ENCODE peak calls at places on chromosomes 11 and 22, in five cellular contexts. One of them, this sample, is unnamed.

GRCh38 chr11:17185938-17186337 is 21.8 kb downstream of the PIK3C2A start:
- DNase-seq in activated CD8-positive, alpha-beta T cell treated with anti-CD3 and anti-CD28 coated beads for 36 hours: no peak
- DNase-seq in mammary epithelial cell: no peak
- DNase-seq in neural crest cell: no peak
- DNase-seq in A549: no peak
- DNase-seq in this sample: no peak

GRCh38 chr11:118789501-118790356 is 1.2 kb downstream of the DDX6 start:
- DNase-seq in neural crest cell: no peak
- DNase-seq in A549: no peak
- DNase-seq in activated CD8-positive, alpha-beta T cell treated with anti-CD3 and anti-CD28 coated beads for 36 hours: no peak
- DNase-seq in mammary epithelial cell: peak; percentile 26
- DNase-seq in this sample: peak; percentile 56

GRCh38 chr11:18671246-18671645 is 27.3 kb upstream of the TMEM86A start:
- DNase-seq in neural crest cell: no peak
- DNase-seq in A549: no peak
- DNase-seq in activated CD8-positive, alpha-beta T cell treated with anti-CD3 and anti-CD28 coated beads for 36 hours: peak; percentile 55
- DNase-seq in mammary epithelial cell: no peak
- DNase-seq in this sample: no peak

GRCh38 chr11:121530257-121530656 is 77.5 kb upstream of the SORL1-AS1 start:
- DNase-seq in activated CD8-positive, alpha-beta T cell treated with anti-CD3 and anti-CD28 coated beads for 36 hours: no peak
- DNase-seq in A549: no peak
- DNase-seq in mammary epithelial cell: no peak
- DNase-seq in neural crest cell: no peak
- DNase-seq in this sample: no peak

GRCh38 chr11:69918231-69918937 is 99.2 kb upstream of the FGF3 start:
- DNase-seq in A549: no peak
- DNase-seq in activated CD8-positive, alpha-beta T cell treated with anti-CD3 and anti-CD28 coated beads for 36 hours: no peak
- DNase-seq in neural crest cell: no peak
- DNase-seq in mammary epithelial cell: no peak
- DNase-seq in this sample: no peak

GRCh38 chr22:49390954-49391353 is 436.7 kb downstream of the BRD1 start:
- DNase-seq in neural crest cell: no peak
- DNase-seq in mammary epithelial cell: no peak
- DNase-seq in activated CD8-positive, alpha-beta T cell treated with anti-CD3 and anti-CD28 coated beads for 36 hours: no peak
- DNase-seq in A549: no peak
- DNase-seq in this sample: no peak

GRCh38 chr22:48275412-48275811 is 1513.0 kb downstream of the TBC1D22A start:
- DNase-seq in neural crest cell: no peak
- DNase-seq in A549: no peak
- DNase-seq in mammary epithelial cell: no peak
- DNase-seq in activated CD8-positive, alpha-beta T cell treated with anti-CD3 and anti-CD28 coated beads for 36 hours: no peak
- DNase-seq in this sample: no peak

GRCh38 chr22:42873361-42873760 is 16.3 kb upstream of the ARFGAP3 start:
- DNase-seq in activated CD8-positive, alpha-beta T cell treated with anti-CD3 and anti-CD28 coated beads for 36 hours: no peak
- DNase-seq in A549: no peak
- DNase-seq in mammary epithelial cell: peak; percentile 19
- DNase-seq in neural crest cell: no peak
- DNase-seq in this sample: no peak

GRCh38 chr22:31150615-31151014 is 9.4 kb upstream of the RNF185 start:
- DNase-seq in neural crest cell: no peak
- DNase-seq in mammary epithelial cell: no peak
- DNase-seq in activated CD8-positive, alpha-beta T cell treated with anti-CD3 and anti-CD28 coated beads for 36 hours: no peak
- DNase-seq in A549: no peak
- DNase-seq in this sample: no peak

GRCh38 chr11:554824-555499 is 5.6 kb downstream of the LMNTD2 start:
- DNase-seq in A549: peak; percentile 69
- DNase-seq in mammary epithelial cell: peak; percentile 62
- DNase-seq in neural crest cell: peak; percentile 57
- DNase-seq in activated CD8-positive, alpha-beta T cell treated with anti-CD3 and anti-CD28 coated beads for 36 hours: peak; percentile 79
- DNase-seq in this sample: peak; percentile 94

GRCh38 chr11:97325693-97326092 is 935.9 kb downstream of the JRKL start:
- DNase-seq in mammary epithelial cell: no peak
- DNase-seq in neural crest cell: no peak
- DNase-seq in activated CD8-positive, alpha-beta T cell treated with anti-CD3 and anti-CD28 coated beads for 36 hours: no peak
- DNase-seq in A549: no peak
- DNase-seq in this sample: no peak

GRCh38 chr11:121055076-121055475 is 31.2 kb downstream of the TBCEL start:
- DNase-seq in mammary epithelial cell: no peak
- DNase-seq in activated CD8-positive, alpha-beta T cell treated with anti-CD3 and anti-CD28 coated beads for 36 hours: no peak
- DNase-seq in A549: no peak
- DNase-seq in neural crest cell: no peak
- DNase-seq in this sample: no peak

GRCh38 chr11:67301951-67302516 is 1.3 kb upstream of the SSH3 start:
- DNase-seq in activated CD8-positive, alpha-beta T cell treated with anti-CD3 and anti-CD28 coated beads for 36 hours: no peak
- DNase-seq in A549: no peak
- DNase-seq in mammary epithelial cell: no peak
- DNase-seq in neural crest cell: no peak
- DNase-seq in this sample: no peak

GRCh38 chr11:134358853-134359490 is 27.2 kb downstream of the GLB1L2 start:
- DNase-seq in activated CD8-positive, alpha-beta T cell treated with anti-CD3 and anti-CD28 coated beads for 36 hours: no peak
- DNase-seq in neural crest cell: no peak
- DNase-seq in A549: no peak
- DNase-seq in mammary epithelial cell: no peak
- DNase-seq in this sample: no peak

GRCh38 chr11:94800394-94800793 is 32.2 kb downstream of the AMOTL1 start:
- DNase-seq in activated CD8-positive, alpha-beta T cell treated with anti-CD3 and anti-CD28 coated beads for 36 hours: no peak
- DNase-seq in neural crest cell: no peak
- DNase-seq in A549: no peak
- DNase-seq in mammary epithelial cell: no peak
- DNase-seq in this sample: no peak

GRCh38 chr22:32144875-32145274 is 14.2 kb downstream of the C22orf42 start:
- DNase-seq in activated CD8-positive, alpha-beta T cell treated with anti-CD3 and anti-CD28 coated beads for 36 hours: no peak
- DNase-seq in A549: no peak
- DNase-seq in neural crest cell: no peak
- DNase-seq in mammary epithelial cell: no peak
- DNase-seq in this sample: no peak

GRCh38 chr11:134244593-134244992 is 8.6 kb downstream of the THYN1 start:
- DNase-seq in A549: no peak
- DNase-seq in activated CD8-positive, alpha-beta T cell treated with anti-CD3 and anti-CD28 coated beads for 36 hours: no peak
- DNase-seq in mammary epithelial cell: no peak
- DNase-seq in neural crest cell: no peak
- DNase-seq in this sample: peak; percentile 58

GRCh38 chr22:32917577-32918375 is 116.3 kb downstream of the TIMP3 start:
- DNase-seq in neural crest cell: no peak
- DNase-seq in mammary epithelial cell: no peak
- DNase-seq in activated CD8-positive, alpha-beta T cell treated with anti-CD3 and anti-CD28 coated beads for 36 hours: no peak
- DNase-seq in A549: no peak
- DNase-seq in this sample: no peak

GRCh38 chr11:16126361-16126760 is 230.0 kb downstream of the SOX6 start:
- DNase-seq in activated CD8-positive, alpha-beta T cell treated with anti-CD3 and anti-CD28 coated beads for 36 hours: no peak
- DNase-seq in A549: no peak
- DNase-seq in neural crest cell: no peak
- DNase-seq in mammary epithelial cell: peak; percentile 66
- DNase-seq in this sample: no peak

GRCh38 chr11:48018561-48019229 is 38.3 kb downstream of the PTPRJ start:
- DNase-seq in neural crest cell: no peak
- DNase-seq in activated CD8-positive, alpha-beta T cell treated with anti-CD3 and anti-CD28 coated beads for 36 hours: no peak
- DNase-seq in A549: no peak
- DNase-seq in mammary epithelial cell: no peak
- DNase-seq in this sample: no peak

GRCh38 chr22:24772493-24773220 is 1.9 kb downstream of the PIWIL3 start:
- DNase-seq in neural crest cell: no peak
- DNase-seq in A549: peak; percentile 71
- DNase-seq in activated CD8-positive, alpha-beta T cell treated with anti-CD3 and anti-CD28 coated beads for 36 hours: no peak
- DNase-seq in mammary epithelial cell: peak; percentile 25
- DNase-seq in this sample: no peak

GRCh38 chr11:9656864-9657263 is 7.0 kb upstream of the SWAP70 start:
- DNase-seq in activated CD8-positive, alpha-beta T cell treated with anti-CD3 and anti-CD28 coated beads for 36 hours: no peak
- DNase-seq in A549: no peak
- DNase-seq in mammary epithelial cell: no peak
- DNase-seq in neural crest cell: no peak
- DNase-seq in this sample: no peak

GRCh38 chr11:7457211-7457610 is 28.1 kb upstream of the OLFML1 start:
- DNase-seq in mammary epithelial cell: peak; percentile 62
- DNase-seq in neural crest cell: no peak
- DNase-seq in A549: no peak
- DNase-seq in activated CD8-positive, alpha-beta T cell treated with anti-CD3 and anti-CD28 coated beads for 36 hours: no peak
- DNase-seq in this sample: no peak

GRCh38 chr22:24370426-24370825 is 57.0 kb upstream of the ADORA2A start:
- DNase-seq in A549: no peak
- DNase-seq in mammary epithelial cell: peak; percentile 32
- DNase-seq in activated CD8-positive, alpha-beta T cell treated with anti-CD3 and anti-CD28 coated beads for 36 hours: no peak
- DNase-seq in neural crest cell: no peak
- DNase-seq in this sample: no peak

GRCh38 chr11:126764221-126764620 is 236.3 kb downstream of the KIRREL3 start:
- DNase-seq in mammary epithelial cell: no peak
- DNase-seq in A549: no peak
- DNase-seq in neural crest cell: no peak
- DNase-seq in activated CD8-positive, alpha-beta T cell treated with anti-CD3 and anti-CD28 coated beads for 36 hours: no peak
- DNase-seq in this sample: no peak

GRCh38 chr22:43031617-43032016 is 16.7 kb upstream of the PACSIN2 start:
- DNase-seq in neural crest cell: no peak
- DNase-seq in mammary epithelial cell: no peak
- DNase-seq in A549: no peak
- DNase-seq in activated CD8-positive, alpha-beta T cell treated with anti-CD3 and anti-CD28 coated beads for 36 hours: no peak
- DNase-seq in this sample: no peak

GRCh38 chr11:88979641-88980040 is 86.1 kb downstream of the GRM5 start:
- DNase-seq in neural crest cell: no peak
- DNase-seq in activated CD8-positive, alpha-beta T cell treated with anti-CD3 and anti-CD28 coated beads for 36 hours: no peak
- DNase-seq in mammary epithelial cell: peak; percentile 1
- DNase-seq in A549: no peak
- DNase-seq in this sample: no peak

GRCh38 chr22:43931771-43932170 is 8.2 kb downstream of the PNPLA3 start:
- DNase-seq in mammary epithelial cell: no peak
- DNase-seq in A549: no peak
- DNase-seq in activated CD8-positive, alpha-beta T cell treated with anti-CD3 and anti-CD28 coated beads for 36 hours: no peak
- DNase-seq in neural crest cell: no peak
- DNase-seq in this sample: no peak

GRCh38 chr22:42766860-42767259 is 46.2 kb upstream of the A4GALT start:
- DNase-seq in activated CD8-positive, alpha-beta T cell treated with anti-CD3 and anti-CD28 coated beads for 36 hours: no peak
- DNase-seq in neural crest cell: no peak
- DNase-seq in A549: no peak
- DNase-seq in mammary epithelial cell: no peak
- DNase-seq in this sample: no peak

GRCh38 chr11:33376331-33377099 is 119.3 kb downstream of the HIPK3 start:
- DNase-seq in mammary epithelial cell: peak; percentile 33
- DNase-seq in activated CD8-positive, alpha-beta T cell treated with anti-CD3 and anti-CD28 coated beads for 36 hours: no peak
- DNase-seq in neural crest cell: peak; percentile 25
- DNase-seq in A549: no peak
- DNase-seq in this sample: peak; percentile 55

GRCh38 chr22:21605887-21606564 is 23.8 kb downstream of the YDJC start:
- DNase-seq in mammary epithelial cell: no peak
- DNase-seq in A549: no peak
- DNase-seq in activated CD8-positive, alpha-beta T cell treated with anti-CD3 and anti-CD28 coated beads for 36 hours: no peak
- DNase-seq in neural crest cell: no peak
- DNase-seq in this sample: no peak

GRCh38 chr11:117479372-117479771 is 151.7 kb downstream of the CEP164 start:
- DNase-seq in activated CD8-positive, alpha-beta T cell treated with anti-CD3 and anti-CD28 coated beads for 36 hours: peak; percentile 29
- DNase-seq in A549: no peak
- DNase-seq in neural crest cell: no peak
- DNase-seq in mammary epithelial cell: no peak
- DNase-seq in this sample: peak; percentile 58
- TF ChIP-seq CTCF in activated CD8-positive, alpha-beta T cell treated with anti-CD3 and anti-CD28 coated beads for 36 hours: peak; percentile 24
- TF ChIP-seq CTCF in A549: no peak
- TF ChIP-seq CTCF in neural crest cell: peak; percentile 18
- TF ChIP-seq CTCF in mammary epithelial cell: no peak
- TF ChIP-seq CTCF in this sample: peak; percentile 63

DNA sequence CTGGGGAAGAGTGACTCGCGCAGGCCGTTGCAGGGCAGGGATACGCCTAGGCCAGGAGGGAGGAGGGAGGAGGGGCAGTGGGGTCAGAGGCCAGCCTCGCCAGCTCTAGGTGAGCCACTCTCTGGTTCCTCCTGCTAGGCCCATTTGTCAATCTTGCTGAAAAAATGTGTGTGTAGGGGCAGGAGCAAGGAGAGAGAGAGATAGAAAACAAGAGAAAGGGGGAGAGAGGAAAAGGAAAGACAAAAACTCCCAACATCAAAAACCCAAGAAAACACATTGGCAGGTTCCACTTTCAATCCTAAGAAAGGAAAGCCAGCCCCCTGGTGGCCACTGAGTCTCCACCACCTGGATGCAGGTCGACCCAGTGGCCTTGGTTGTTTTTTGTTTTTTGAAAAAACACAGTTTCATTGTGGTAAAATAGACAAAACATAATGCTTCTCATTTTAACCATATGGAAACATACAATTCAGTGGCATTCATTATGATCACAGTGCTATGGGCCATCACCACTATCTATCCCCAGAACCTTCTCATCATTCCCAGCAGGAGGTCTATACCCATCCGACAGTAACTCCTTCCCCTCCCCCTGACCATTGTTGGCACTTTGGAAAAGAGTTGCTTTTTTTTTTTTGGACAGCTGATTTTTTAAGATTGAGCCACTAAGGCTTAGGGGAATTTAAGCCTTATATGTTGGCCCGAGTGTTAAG is 10.9 kb downstream of the OMP start:
- DNase-seq in neural crest cell: peak; percentile 29
- DNase-seq in A549: peak; percentile 82
- DNase-seq in mammary epithelial cell: no peak
- DNase-seq in activated CD8-positive, alpha-beta T cell treated with anti-CD3 and anti-CD28 coated beads for 36 hours: peak; percentile 52
- DNase-seq in this sample: peak; percentile 63
- TF ChIP-seq CTCF in neural crest cell: peak; percentile 76
- TF ChIP-seq CTCF in A549: peak; percentile 73
- TF ChIP-seq CTCF in mammary epithelial cell: peak; percentile 63
- TF ChIP-seq CTCF in activated CD8-positive, alpha-beta T cell treated with anti-CD3 and anti-CD28 coated beads for 36 hours: peak; percentile 25
- TF ChIP-seq CTCF in this sample: peak; percentile 33

GRCh38 chr11:75229466-75229865 is 11.1 kb upstream of the TPBGL start:
- DNase-seq in activated CD8-positive, alpha-beta T cell treated with anti-CD3 and anti-CD28 coated beads for 36 hours: no peak
- DNase-seq in A549: no peak
- DNase-seq in neural crest cell: no peak
- DNase-seq in mammary epithelial cell: no peak
- DNase-seq in this sample: no peak

GRCh38 chr11:75225794-75226193 is 14.8 kb upstream of the TPBGL start:
- DNase-seq in mammary epithelial cell: no peak
- DNase-seq in A549: no peak
- DNase-seq in neural crest cell: no peak
- DNase-seq in activated CD8-positive, alpha-beta T cell treated with anti-CD3 and anti-CD28 coated beads for 36 hours: no peak
- DNase-seq in this sample: no peak

GRCh38 chr11:75219869-75220268 is 20.7 kb upstream of the TPBGL start:
- DNase-seq in A549: no peak
- DNase-seq in neural crest cell: no peak
- DNase-seq in mammary epithelial cell: no peak
- DNase-seq in activated CD8-positive, alpha-beta T cell treated with anti-CD3 and anti-CD28 coated beads for 36 hours: no peak
- DNase-seq in this sample: no peak

GRCh38 chr11:75223954-75224643 is 16.5 kb upstream of the TPBGL start:
- DNase-seq in neural crest cell: no peak
- DNase-seq in activated CD8-positive, alpha-beta T cell treated with anti-CD3 and anti-CD28 coated beads for 36 hours: no peak
- DNase-seq in mammary epithelial cell: no peak
- DNase-seq in A549: peak; percentile 29
- DNase-seq in this sample: no peak
- TF ChIP-seq CTCF in neural crest cell: no peak
- TF ChIP-seq CTCF in activated CD8-positive, alpha-beta T cell treated with anti-CD3 and anti-CD28 coated beads for 36 hours: no peak
- TF ChIP-seq CTCF in mammary epithelial cell: no peak
- TF ChIP-seq CTCF in A549: no peak
- TF ChIP-seq CTCF in this sample: no peak

DNA sequence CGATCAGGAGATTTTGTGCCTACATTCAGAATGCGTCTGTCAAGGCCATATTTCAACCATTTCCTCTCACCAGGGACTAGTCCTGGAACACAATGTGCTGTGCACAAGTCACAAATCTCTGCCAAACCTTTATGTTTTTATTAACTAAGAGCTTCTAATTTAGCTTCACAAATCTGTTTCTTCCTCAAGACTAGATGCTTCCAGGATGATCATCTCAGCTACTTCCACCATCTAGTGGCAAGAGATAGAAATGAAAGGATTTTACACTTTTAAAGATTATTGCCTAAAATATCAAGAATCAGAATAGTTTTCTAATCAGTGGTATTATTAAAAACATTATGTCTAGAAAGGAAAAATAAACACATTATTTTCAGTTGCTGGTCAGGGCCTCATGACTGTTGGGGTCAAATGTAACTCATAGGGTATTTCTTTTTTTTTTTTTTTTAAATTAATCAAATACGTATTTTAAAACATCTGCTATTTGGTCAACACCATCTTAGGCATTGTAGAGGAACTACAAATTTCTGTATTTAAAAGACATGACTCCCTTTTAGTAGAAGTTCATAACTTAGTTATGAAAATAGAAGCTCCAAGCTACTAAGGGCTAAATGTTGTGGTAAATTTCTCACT is 1102.6 kb downstream of the DLG2 start:
- DNase-seq in mammary epithelial cell: no peak
- DNase-seq in neural crest cell: no peak
- DNase-seq in A549: peak; percentile 19
- DNase-seq in activated CD8-positive, alpha-beta T cell treated with anti-CD3 and anti-CD28 coated beads for 36 hours: no peak
- DNase-seq in this sample: peak; percentile 18
- TF ChIP-seq CTCF in mammary epithelial cell: peak; percentile 57
- TF ChIP-seq CTCF in neural crest cell: peak; percentile 73
- TF ChIP-seq CTCF in A549: peak; percentile 49
- TF ChIP-seq CTCF in activated CD8-positive, alpha-beta T cell treated with anti-CD3 and anti-CD28 coated beads for 36 hours: no peak
- TF ChIP-seq CTCF in this sample: peak; percentile 8

This sample was measured in GM13977.